ENCODE peak calls at places on chromosome 15, in ten cellular contexts. M is stimulated activated CD8-positive, alpha-beta memory T cell treated with anti-CD3 and anti-CD28 coated beads, Interleukin-4, amount 100 ng/mL, for 4 hours; W is GM13976; U is fibroblast of the conjunctiva; P is T-helper 1 cell; H is T-helper 2 cell; F is kidney tubule cell; D is type B pancreatic cell; R is ACHN; I is HuH-7.5. O is an unnamed sample.

GRCh38 chr15:90340345-90340744 is 11.7 kb upstream of the ZNF774 start:
- DNase-seq in F (no peak), U (no peak), D (no peak), P (no peak), H (peak; percentile 12), R (no peak), M (no peak), W (no peak), I (no peak), O (no peak)

GRCh38 chr15:77546050-77546501 is 86.6 kb downstream of the LINGO1 start:
- DNase-seq in W (no peak), M (no peak), F (peak; percentile 86), P (no peak), R (peak; percentile 53), D (no peak), H (no peak), U (peak; percentile 30), I (no peak), O (peak; percentile 51)

GRCh38 chr15:69031013-69032001 is 16.8 kb downstream of the NOX5 start:
- DNase-seq in I (peak; percentile 76), W (peak; percentile 59), U (peak; percentile 17), D (no peak), R (no peak), P (no peak), H (peak; percentile 52), F (peak; percentile 48), M (no peak), O (no peak)

GRCh38 chr15:47384316-47384715 is 333.0 kb upstream of the SEMA6D start:
- DNase-seq in U (peak; percentile 95), F (peak; percentile 62), R (peak; percentile 36), I (no peak), M (no peak), H (no peak), D (no peak), W (no peak), P (no peak), O (peak; percentile 10)

GRCh38 chr15:89187301-89187700 is 34.1 kb downstream of the RLBP1 start:
- DNase-seq in P (no peak), M (no peak), I (no peak), H (no peak), D (no peak), W (no peak), U (no peak), F (peak; percentile 52), R (peak; percentile 59), O (no peak)

GRCh38 chr15:48674876-48675275 is 29.4 kb upstream of the FBN1 start:
- DNase-seq in R (no peak), D (no peak), M (no peak), F (no peak), U (no peak), P (no peak), I (no peak), H (no peak), W (no peak), O (peak; percentile 52)

GRCh38 chr15:60507596-60508424 is 28.9 kb upstream of the ICE2 start:
- DNase-seq in H (peak; percentile 83), U (peak; percentile 70), I (peak; percentile 22), M (peak; percentile 18), D (no peak), P (no peak), F (peak; percentile 76), W (peak; percentile 72), R (peak; percentile 63), O (peak; percentile 46)

GRCh38 chr15:39028069-39028468 is 463.5 kb upstream of the RASGRP1 start:
- DNase-seq in U (peak; percentile 16), R (peak; percentile 31), M (no peak), F (peak; percentile 63), H (no peak), D (no peak), I (no peak), P (no peak), W (no peak), O (no peak)

GRCh38 chr15:78998526-78998925 is 53.7 kb upstream of the CTSH start:
- DNase-seq in H (no peak), W (no peak), R (no peak), F (no peak), I (no peak), U (no peak), M (no peak), P (no peak), D (no peak), O (no peak)